ENCODE peak calls at places on chromosome 16, in five cellular contexts. One of them, this sample, is unnamed.

GRCh38 chr16:11543676-11544393 is 42.9 kb downstream of the LITAF start:
- DNase-seq in stomach: no peak
- DNase-seq in endothelial cell of umbilical vein: no peak
- DNase-seq in breast epithelium: no peak
- DNase-seq in K562: no peak
- DNase-seq in this sample: no peak

GRCh38 chr16:26334218-26335111 is 642.7 kb downstream of the HS3ST4 start:
- DNase-seq in stomach: no peak
- DNase-seq in endothelial cell of umbilical vein: no peak
- DNase-seq in breast epithelium: no peak
- DNase-seq in K562: no peak
- DNase-seq in this sample: no peak

GRCh38 chr16:57735755-57736418 is at the start of gene KATNB1:
- DNase-seq in stomach: no peak
- DNase-seq in endothelial cell of umbilical vein: no peak
- DNase-seq in breast epithelium: no peak
- DNase-seq in K562: peak
- DNase-seq in this sample: no peak

GRCh38 chr16:89038811-89039735 is 54.6 kb upstream of the ACSF3 start:
- DNase-seq in stomach: no peak
- DNase-seq in endothelial cell of umbilical vein: no peak
- DNase-seq in breast epithelium: no peak
- DNase-seq in K562: no peak
- DNase-seq in this sample: no peak

GRCh38 chr16:50263940-50264929 is 2.1 kb upstream of the ADCY7 start:
- DNase-seq in stomach: no peak
- DNase-seq in endothelial cell of umbilical vein: no peak
- DNase-seq in breast epithelium: no peak
- DNase-seq in K562: no peak
- DNase-seq in this sample: no peak

GRCh38 chr16:3595521-3596021 is 15.8 kb downstream of the SLX4 start:
- DNase-seq in stomach: no peak
- DNase-seq in endothelial cell of umbilical vein: no peak
- DNase-seq in breast epithelium: no peak
- DNase-seq in K562: no peak
- DNase-seq in this sample: no peak

GRCh38 chr16:88613911-88614817 is 24.2 kb upstream of the IL17C start:
- DNase-seq in stomach: no peak
- DNase-seq in endothelial cell of umbilical vein: no peak
- DNase-seq in breast epithelium: no peak
- DNase-seq in K562: no peak
- DNase-seq in this sample: no peak

GRCh38 chr16:27174798-27175197 is 28.5 kb upstream of the KDM8 start:
- DNase-seq in stomach: no peak
- DNase-seq in endothelial cell of umbilical vein: no peak
- DNase-seq in breast epithelium: no peak
- DNase-seq in K562: peak
- DNase-seq in this sample: no peak

GRCh38 chr16:49350265-49351103 is 23.1 kb upstream of the C16orf78 start:
- DNase-seq in stomach: peak
- DNase-seq in endothelial cell of umbilical vein: peak
- DNase-seq in breast epithelium: peak
- DNase-seq in K562: peak
- DNase-seq in this sample: peak

GRCh38 chr16:3017806-3018506 is at the start of gene CLDN6:
- DNase-seq in stomach: no peak
- DNase-seq in endothelial cell of umbilical vein: peak
- DNase-seq in breast epithelium: no peak
- DNase-seq in K562: peak
- DNase-seq in this sample: no peak

GRCh38 chr16:3731126-3731935 is 14.0 kb upstream of the TRAP1 start:
- DNase-seq in stomach: no peak
- DNase-seq in endothelial cell of umbilical vein: no peak
- DNase-seq in breast epithelium: no peak
- DNase-seq in K562: no peak
- DNase-seq in this sample: no peak

GRCh38 chr16:65069090-65069489 is 52.8 kb downstream of the CDH11 start:
- DNase-seq in stomach: no peak
- DNase-seq in endothelial cell of umbilical vein: peak
- DNase-seq in breast epithelium: no peak
- DNase-seq in K562: no peak
- DNase-seq in this sample: no peak

GRCh38 chr16:16021988-16022682 is 72.7 kb downstream of the ABCC1 start:
- DNase-seq in stomach: peak
- DNase-seq in endothelial cell of umbilical vein: peak
- DNase-seq in breast epithelium: peak
- DNase-seq in K562: peak
- DNase-seq in this sample: peak

GRCh38 chr16:12124742-12125141 is 148.2 kb downstream of the SNX29 start:
- DNase-seq in stomach: no peak
- DNase-seq in endothelial cell of umbilical vein: no peak
- DNase-seq in breast epithelium: no peak
- DNase-seq in K562: no peak
- DNase-seq in this sample: no peak

GRCh38 chr16:50210266-50211038 is 55.9 kb upstream of the ADCY7 start:
- DNase-seq in stomach: peak
- DNase-seq in endothelial cell of umbilical vein: peak
- DNase-seq in breast epithelium: peak
- DNase-seq in K562: peak
- DNase-seq in this sample: peak

GRCh38 chr16:11696266-11697012 is 28.2 kb downstream of the SNN start:
- DNase-seq in stomach: no peak
- DNase-seq in endothelial cell of umbilical vein: no peak
- DNase-seq in breast epithelium: no peak
- DNase-seq in K562: no peak
- DNase-seq in this sample: no peak

GRCh38 chr16:76038097-76038496 is 239.1 kb upstream of the CNTNAP4 start:
- DNase-seq in stomach: no peak
- DNase-seq in endothelial cell of umbilical vein: no peak
- DNase-seq in breast epithelium: no peak
- DNase-seq in K562: no peak
- DNase-seq in this sample: no peak

GRCh38 chr16:2308089-2308962 is 32.2 kb downstream of the ABCA3 start:
- DNase-seq in stomach: no peak
- DNase-seq in endothelial cell of umbilical vein: no peak
- DNase-seq in breast epithelium: no peak
- DNase-seq in K562: no peak
- DNase-seq in this sample: no peak

GRCh38 chr16:55471448-55472097 is 7.4 kb upstream of the MMP2 start:
- DNase-seq in stomach: no peak
- DNase-seq in endothelial cell of umbilical vein: peak
- DNase-seq in breast epithelium: no peak
- DNase-seq in K562: no peak
- DNase-seq in this sample: no peak

GRCh38 chr16:75401697-75402096 is 31.6 kb downstream of the CFDP1 start:
- DNase-seq in stomach: no peak
- DNase-seq in endothelial cell of umbilical vein: no peak
- DNase-seq in breast epithelium: no peak
- DNase-seq in K562: no peak
- DNase-seq in this sample: no peak

GRCh38 chr16:11913425-11914079 is 2.2 kb downstream of the GSPT1 start:
- DNase-seq in stomach: no peak
- DNase-seq in endothelial cell of umbilical vein: peak
- DNase-seq in breast epithelium: no peak
- DNase-seq in K562: no peak
- DNase-seq in this sample: no peak

GRCh38 chr16:50305441-50306061 is 39.2 kb downstream of the ADCY7 start:
- DNase-seq in stomach: no peak
- DNase-seq in endothelial cell of umbilical vein: no peak
- DNase-seq in breast epithelium: peak
- DNase-seq in K562: no peak
- DNase-seq in this sample: no peak

GRCh38 chr16:27444015-27444414 is 42.0 kb downstream of the IL21R start:
- DNase-seq in stomach: no peak
- DNase-seq in endothelial cell of umbilical vein: no peak
- DNase-seq in breast epithelium: no peak
- DNase-seq in K562: no peak
- DNase-seq in this sample: no peak

GRCh38 chr16:89370081-89370511 is 120.3 kb downstream of the ANKRD11 start:
- DNase-seq in stomach: no peak
- DNase-seq in endothelial cell of umbilical vein: no peak
- DNase-seq in breast epithelium: no peak
- DNase-seq in K562: no peak
- DNase-seq in this sample: no peak

GRCh38 chr16:66502020-66502913 is 47.7 kb downstream of the TK2 start:
- DNase-seq in stomach: peak
- DNase-seq in endothelial cell of umbilical vein: no peak
- DNase-seq in breast epithelium: peak
- DNase-seq in K562: no peak
- DNase-seq in this sample: no peak

GRCh38 chr16:698911-699671 is 6.5 kb downstream of the FBXL16 start:
- DNase-seq in stomach: no peak
- DNase-seq in endothelial cell of umbilical vein: no peak
- DNase-seq in breast epithelium: no peak
- DNase-seq in K562: no peak
- DNase-seq in this sample: no peak

GRCh38 chr16:51807551-51807950 is 656.5 kb upstream of the SALL1 start:
- DNase-seq in stomach: no peak
- DNase-seq in endothelial cell of umbilical vein: no peak
- DNase-seq in breast epithelium: no peak
- DNase-seq in K562: no peak
- DNase-seq in this sample: no peak

GRCh38 chr16:30382398-30383015 is at the start of gene SEPTIN1:
- DNase-seq in stomach: no peak
- DNase-seq in endothelial cell of umbilical vein: no peak
- DNase-seq in breast epithelium: no peak
- DNase-seq in K562: no peak
- DNase-seq in this sample: no peak

GRCh38 chr16:1057252-1057932 is 15.2 kb upstream of the SSTR5 start:
- DNase-seq in stomach: peak
- DNase-seq in endothelial cell of umbilical vein: peak
- DNase-seq in breast epithelium: no peak
- DNase-seq in K562: peak
- DNase-seq in this sample: peak

GRCh38 chr16:69725480-69726312 is 664 bp downstream of the NQO1 start:
- DNase-seq in stomach: peak
- DNase-seq in endothelial cell of umbilical vein: no peak
- DNase-seq in breast epithelium: no peak
- DNase-seq in K562: no peak
- DNase-seq in this sample: no peak
- H3K27ac ChIP-seq in stomach: peak
- H3K27ac ChIP-seq in endothelial cell of umbilical vein: peak
- H3K27ac ChIP-seq in breast epithelium: peak
- H3K27ac ChIP-seq in K562: peak
- H3K27ac ChIP-seq in this sample: peak

DNA sequence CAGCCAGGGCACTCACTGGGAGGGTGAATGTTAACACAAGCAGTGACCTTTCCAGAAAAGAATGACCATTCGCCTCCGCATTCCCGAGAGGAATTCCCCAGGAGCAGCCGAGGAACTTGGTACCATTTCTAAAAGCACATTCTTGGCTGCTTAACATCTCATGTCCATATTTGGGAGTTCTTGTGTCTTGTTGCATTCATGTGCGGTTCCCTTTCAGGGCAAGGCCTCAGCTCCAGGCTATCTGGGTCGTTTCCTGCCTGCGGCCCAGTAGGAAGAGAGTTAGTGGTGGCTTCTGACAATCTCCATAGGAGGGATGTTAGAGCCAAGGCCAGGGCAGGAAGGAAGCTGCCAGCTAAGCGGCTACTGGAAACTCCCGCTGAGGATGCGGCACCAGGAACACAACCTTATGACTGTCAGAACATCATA is 27.9 kb upstream of the MEAK7 start:
- DNase-seq in stomach: no peak
- DNase-seq in endothelial cell of umbilical vein: peak
- DNase-seq in breast epithelium: peak
- DNase-seq in K562: no peak
- DNase-seq in this sample: peak
- TF ChIP-seq POLR2AphosphoS5 in stomach: peak
- TF ChIP-seq POLR2AphosphoS5 in endothelial cell of umbilical vein: peak
- TF ChIP-seq POLR2AphosphoS5 in breast epithelium: no peak
- TF ChIP-seq POLR2AphosphoS5 in K562: no peak
- TF ChIP-seq POLR2AphosphoS5 in this sample: peak

GRCh38 chr16:35197656-35198055 is 1738.2 kb downstream of the TP53TG3F start:
- DNase-seq in stomach: no peak
- DNase-seq in endothelial cell of umbilical vein: no peak
- DNase-seq in breast epithelium: no peak
- DNase-seq in K562: no peak
- DNase-seq in this sample: no peak
- TF ChIP-seq POLR2A in stomach: no peak
- TF ChIP-seq POLR2A in endothelial cell of umbilical vein: no peak
- TF ChIP-seq POLR2A in breast epithelium: no peak
- TF ChIP-seq POLR2A in K562: no peak
- TF ChIP-seq POLR2A in this sample: no peak

DNA sequence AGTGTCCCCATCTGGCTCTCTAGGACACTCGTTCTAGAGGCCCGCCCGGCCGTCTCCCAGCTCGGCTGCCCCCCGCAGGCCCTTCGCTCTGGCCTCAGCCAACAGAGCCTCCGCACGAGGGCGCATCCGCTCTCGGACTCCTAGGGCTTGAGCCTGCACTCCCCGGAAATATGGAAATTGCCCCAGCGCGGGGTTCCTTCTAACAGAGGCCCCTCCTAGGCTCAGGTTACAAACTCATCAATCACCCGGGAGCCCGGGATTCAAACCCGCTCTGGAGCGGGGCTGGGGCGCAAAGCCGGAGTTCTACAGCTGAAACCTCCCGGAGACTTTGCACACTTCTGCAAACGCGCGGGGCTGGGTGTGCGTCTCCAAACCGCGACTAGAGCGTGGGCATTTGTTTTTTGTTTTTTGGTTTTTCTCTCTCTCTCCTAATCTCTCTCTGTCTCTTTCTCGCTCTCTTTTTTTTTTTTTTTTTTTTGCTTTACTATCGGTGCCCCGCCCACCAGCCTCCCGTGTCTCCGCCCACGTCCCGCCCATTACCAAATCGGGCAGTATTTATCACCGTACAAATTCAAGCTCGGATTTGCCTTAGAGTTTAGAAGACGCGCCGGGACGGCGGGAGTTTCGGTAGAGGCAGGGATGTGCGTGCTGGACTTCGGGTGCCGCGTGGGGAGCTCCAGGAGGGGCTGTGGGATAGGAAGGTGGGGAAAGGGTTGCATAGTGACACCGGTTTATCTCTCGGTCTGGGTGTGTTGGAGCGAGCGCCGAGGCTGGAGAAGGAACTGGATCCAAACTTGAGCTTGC is 2.4 kb upstream of the FOXL1 start:
- DNase-seq in stomach: peak
- DNase-seq in endothelial cell of umbilical vein: peak
- DNase-seq in breast epithelium: no peak
- DNase-seq in K562: peak
- DNase-seq in this sample: no peak
- H3K27ac ChIP-seq in stomach: peak
- H3K27ac ChIP-seq in endothelial cell of umbilical vein: peak
- H3K27ac ChIP-seq in breast epithelium: peak
- H3K27ac ChIP-seq in K562: no peak
- H3K27ac ChIP-seq in this sample: no peak

GRCh38 chr16:53678155-53678554 is 25.5 kb downstream of the RPGRIP1L start:
- DNase-seq in stomach: no peak
- DNase-seq in endothelial cell of umbilical vein: no peak
- DNase-seq in breast epithelium: no peak
- DNase-seq in K562: no peak
- DNase-seq in this sample: no peak
- TF ChIP-seq POLR2AphosphoS5 in stomach: no peak
- TF ChIP-seq POLR2AphosphoS5 in endothelial cell of umbilical vein: no peak
- TF ChIP-seq POLR2AphosphoS5 in breast epithelium: no peak
- TF ChIP-seq POLR2AphosphoS5 in K562: no peak
- TF ChIP-seq POLR2AphosphoS5 in this sample: no peak